ENCODE peak calls at places on chromosome 10, in eight cellular contexts. T is adipocyte; A is left ventricle myocardium inferior; X is stimulated activated naive B cell treated with anti-CD40 and anti-IgM and Interleukin-4, amounts not matched to agents 10 μg/mL and 1 μg/mL and 100 μg/mL, for 72 hours; E is non-pigmented ciliary epithelial cell; Q is A549; G is HepG2; J is NCI-H2107. B is an unnamed sample.

GRCh38 chr10:79159141-79159619 is 90.4 kb downstream of the ZMIZ1 start:
- DNase-seq in T (no peak), A (no peak), X (no peak), E (no peak), Q (no peak), G (no peak), J (no peak), B (no peak)

GRCh38 chr10:53903756-53904155 is 897.3 kb downstream of the PCDH15 start:
- DNase-seq in T (no peak), A (no peak), X (no peak), E (no peak), Q (no peak), G (no peak), J (no peak), B (no peak)

GRCh38 chr10:121311812-121312443 is 286.3 kb downstream of the FGFR2 start:
- DNase-seq in T (no peak), A (no peak), X (no peak), E (no peak), Q (no peak), G (no peak), J (no peak), B (no peak)

GRCh38 chr10:87860156-87860795 is 3.1 kb downstream of the KLLN start:
- DNase-seq in T (peak; percentile 78), A (no peak), X (no peak), E (no peak), Q (peak; percentile 84), G (peak; percentile 69), J (no peak), B (peak; percentile 56)

GRCh38 chr10:103854687-103855423 is 521 bp downstream of the SH3PXD2A start:
- DNase-seq in T (peak; percentile 55), A (peak; percentile 57), X (no peak), E (no peak), Q (no peak), G (no peak), J (no peak), B (no peak)

GRCh38 chr10:77582710-77583115 is 54.9 kb downstream of the KCNMA1 start:
- DNase-seq in T (peak; percentile 46), A (no peak), X (no peak), E (peak; percentile 36), Q (peak; percentile 83), G (no peak), J (no peak), B (no peak)

GRCh38 chr10:5840314-5841307 is 27.4 kb upstream of the GDI2 start:
- DNase-seq in T (peak; percentile 43), A (peak; percentile 41), X (peak; percentile 95), E (no peak), Q (no peak), G (peak; percentile 73), J (no peak), B (peak; percentile 55)

GRCh38 chr10:17199351-17199804 is 2.1 kb downstream of the TRDMT1 start:
- DNase-seq in T (peak; percentile 90), A (no peak), X (no peak), E (no peak), Q (no peak), G (no peak), J (no peak), B (no peak)

GRCh38 chr10:77832243-77832642 is 94.3 kb downstream of the DLG5 start:
- DNase-seq in T (no peak), A (peak; percentile 23), X (no peak), E (no peak), Q (no peak), G (no peak), J (no peak), B (no peak)

GRCh38 chr10:127563718-127564553 is 14.8 kb downstream of the NPS start:
- DNase-seq in T (no peak), A (no peak), X (no peak), E (no peak), Q (peak; percentile 19), G (no peak), J (no peak), B (no peak)

GRCh38 chr10:7792541-7792940 is 4.6 kb downstream of the ATP5F1C start:
- DNase-seq in T (no peak), A (no peak), X (no peak), E (no peak), Q (no peak), G (peak; percentile 20), J (no peak), B (no peak)

GRCh38 chr10:132506711-132507466 is 30.7 kb upstream of the INPP5A start:
- DNase-seq in T (peak; percentile 94), A (no peak), X (no peak), E (no peak), Q (no peak), G (no peak), J (no peak), B (no peak)

GRCh38 chr10:94149702-94150101 is 156.0 kb downstream of the PLCE1 start:
- DNase-seq in T (no peak), A (no peak), X (no peak), E (no peak), Q (no peak), G (no peak), J (no peak), B (no peak)

GRCh38 chr10:22712246-22712958 is 2.0 kb downstream of the PIP4K2A start:
- DNase-seq in T (peak; percentile 60), A (no peak), X (no peak), E (no peak), Q (no peak), G (no peak), J (no peak), B (no peak)

GRCh38 chr10:110502851-110503301 is 5.2 kb downstream of the DUSP5 start:
- DNase-seq in T (peak; percentile 55), A (peak; percentile 40), X (peak; percentile 61), E (no peak), Q (peak; percentile 40), G (no peak), J (no peak), B (peak; percentile 90)

B was measured in GM12864.